ENCODE peak calls at places on chromosome 1, in four cellular contexts. G is neural progenitor cell, B is lower lobe of right lung, S is left lung. P is an unnamed sample.
A peak's percentile ranks its signal among the peaks of the same experiment; 100 is the strongest.

GRCh38 chr1:17610085-17610484 is 70.6 kb downstream of the ARHGEF10L start:
- DNase-seq in S (no peak), G (no peak), B (no peak), P (no peak)

GRCh38 chr1:79293611-79294010 is 287.1 kb upstream of the ADGRL4 start:
- DNase-seq in S (no peak), B (no peak), G (no peak), P (no peak)

GRCh38 chr1:89035080-89035479 is 12.4 kb upstream of the GBP3 start:
- DNase-seq in G (no peak), B (no peak), S (no peak), P (no peak)

GRCh38 chr1:11563560-11564069 is 84.7 kb downstream of the DISP3 start:
- DNase-seq in B (no peak), S (no peak), G (peak; percentile 82), P (no peak)

GRCh38 chr1:10514490-10515235 is 39.9 kb downstream of the PEX14 start:
- DNase-seq in G (peak; percentile 76), S (no peak), B (no peak), P (no peak)

GRCh38 chr1:14140800-14141526 is 441.0 kb downstream of the PRDM2 start:
- DNase-seq in B (peak; percentile 69), G (no peak), S (peak; percentile 38), P (no peak)

GRCh38 chr1:89728381-89728780 is 92.5 kb upstream of the LRRC8D start:
- DNase-seq in G (no peak), S (no peak), B (no peak), P (no peak)

GRCh38 chr1:11299225-11299574 is 26.2 kb downstream of the UBIAD1 start:
- DNase-seq in G (no peak), S (no peak), B (no peak), P (no peak)

GRCh38 chr1:161071886-161072371 is 2.2 kb upstream of the ARHGAP30 start:
- DNase-seq in B (peak; percentile 86), G (peak; percentile 80), S (peak; percentile 64), P (no peak)

GRCh38 chr1:174916846-174917245 is 82.9 kb upstream of the CACYBP start:
- DNase-seq in B (no peak), S (no peak), G (no peak), P (no peak)

GRCh38 chr1:225695578-225696332 is 42.8 kb upstream of the ENAH start:
- DNase-seq in B (no peak), S (no peak), G (no peak), P (no peak)
- H3K27ac ChIP-seq in B (peak overlapping the region; percentile 5), S (no peak overlapping the region), G (no peak overlapping the region), P (peak overlapping the region; percentile 28)

GRCh38 chr1:116020668-116021272 is 44.5 kb downstream of the SLC22A15 start:
- DNase-seq in G (peak; percentile 84), B (peak; percentile 59), S (no peak), P (no peak)

GRCh38 chr1:116018007-116018406 is 41.7 kb downstream of the SLC22A15 start:
- DNase-seq in B (no peak), G (no peak), S (no peak), P (no peak)

GRCh38 chr1:116024629-116025028 is 48.3 kb downstream of the SLC22A15 start:
- DNase-seq in G (no peak), B (no peak), S (no peak), P (no peak)

GRCh38 chr1:116015679-116016078 is 39.4 kb downstream of the SLC22A15 start:
- DNase-seq in G (no peak), S (no peak), B (no peak), P (no peak)

DNA sequence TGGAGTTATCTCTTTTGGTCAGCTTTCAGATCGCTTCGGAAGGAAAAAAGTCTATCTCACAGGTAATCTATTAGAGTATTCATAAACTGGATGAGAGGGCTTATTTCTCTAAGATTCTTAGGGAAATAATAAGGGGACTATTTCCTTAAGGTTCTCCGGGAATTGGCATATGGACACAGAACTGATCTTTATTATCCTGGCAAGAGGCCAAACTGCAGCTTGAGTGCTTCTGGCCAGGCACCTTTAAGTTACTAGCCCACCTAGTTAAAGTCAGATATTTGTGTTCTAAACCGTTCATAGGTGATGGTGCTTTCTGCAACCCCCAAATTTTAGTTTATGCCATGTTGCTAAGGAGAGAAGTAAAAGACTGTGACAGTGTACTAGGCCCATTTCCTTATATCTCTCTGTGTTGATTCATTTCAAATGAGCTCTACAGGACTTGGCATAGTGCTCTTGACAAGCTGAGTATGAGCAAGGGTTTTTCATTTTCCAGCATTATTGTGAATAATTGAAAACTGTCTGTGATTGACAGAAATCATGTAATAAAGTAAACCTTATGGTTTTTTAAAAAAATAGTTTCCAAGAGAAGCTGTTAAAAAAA is 43.4 kb downstream of the SLC22A15 start:
- DNase-seq in B (no peak), S (no peak), G (no peak), P (no peak)
- H3K4me1 ChIP-seq in B (no peaks in the 10 kb centered on the region), S (peaks cover 3% of the 10 kb centered on the region), G (no peaks in the 10 kb centered on the region), P (no peaks in the 10 kb centered on the region)

GRCh38 chr1:44208216-44208615 is 5.1 kb upstream of the DMAP1 start:
- DNase-seq in G (no peak), B (no peak), S (no peak), P (no peak)
- H3K27ac ChIP-seq in G (no peak overlapping the region), B (no peak overlapping the region), S (no peak overlapping the region), P (no peak overlapping the region)

DNA sequence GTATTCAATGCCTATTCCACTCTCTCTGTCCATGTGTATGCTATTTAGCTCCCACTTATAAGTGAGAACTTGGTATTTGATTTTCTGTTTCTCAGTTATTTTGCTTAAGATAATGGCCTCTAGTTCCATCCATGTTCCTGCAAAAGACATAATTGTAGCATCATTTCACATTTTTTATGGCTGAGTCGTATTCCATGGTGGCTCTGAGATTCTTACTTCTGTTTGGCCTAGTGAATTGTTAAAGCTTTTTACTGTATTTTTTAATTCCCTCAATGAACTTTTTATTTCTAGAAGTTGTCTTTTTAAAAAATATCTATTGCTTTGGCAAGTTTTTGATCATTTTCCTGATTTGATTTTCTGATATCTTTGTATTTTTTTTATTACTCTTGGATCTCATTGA is 635.6 kb downstream of the PLA2G4A start:
- DNase-seq in S (no peak), G (no peak), B (no peak), P (no peak)
- H3K4me1 ChIP-seq in S (no peaks in the 10 kb centered on the region), G (peaks cover 4% of the 10 kb centered on the region), B (no peaks in the 10 kb centered on the region), P (no peaks in the 10 kb centered on the region)

GRCh38 chr1:231118704-231119453 is 43.0 kb upstream of the TRIM67 start:
- DNase-seq in B (no peak), S (no peak), G (no peak), P (no peak)

GRCh38 chr1:231121533-231121932 is 40.3 kb upstream of the TRIM67 start:
- DNase-seq in B (no peak), S (no peak), G (no peak), P (no peak)

GRCh38 chr1:231124746-231125145 is 37.1 kb upstream of the TRIM67 start:
- DNase-seq in G (peak; percentile 57), S (no peak), B (no peak), P (no peak)

GRCh38 chr1:231126181-231126580 is 35.7 kb upstream of the TRIM67 start:
- DNase-seq in G (no peak), B (no peak), S (no peak), P (no peak)

GRCh38 chr1:231122143-231122542 is 39.7 kb upstream of the TRIM67 start:
- DNase-seq in B (no peak), G (no peak), S (no peak), P (no peak)
- H3K27ac ChIP-seq in B (no peak overlapping the region), G (no peak overlapping the region), S (no peak overlapping the region), P (no peak overlapping the region)

DNA sequence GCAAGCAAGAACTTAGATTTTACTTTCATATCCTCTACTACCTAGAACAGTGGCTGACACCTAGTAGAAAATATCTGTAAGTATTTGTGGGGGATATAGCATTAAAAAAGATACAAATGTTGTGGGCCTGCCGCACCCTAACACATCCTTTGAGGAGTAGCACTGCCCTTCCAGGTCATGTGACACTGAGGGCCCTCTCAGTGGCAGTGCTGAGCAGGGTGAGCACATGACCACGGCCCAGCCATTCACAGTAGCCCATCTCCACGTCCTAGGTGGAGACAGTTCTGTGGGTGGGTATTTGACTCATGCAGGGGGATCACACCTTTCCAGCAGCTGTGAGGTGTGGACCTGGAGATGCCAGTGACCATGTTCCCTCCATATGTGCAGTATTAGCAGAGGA is 108.9 kb downstream of the OMA1 start:
- DNase-seq in G (no peak), B (no peak), S (no peak), P (no peak)
- H3K4me1 ChIP-seq in G (peaks cover 16% of the 10 kb centered on the region), B (no peaks in the 10 kb centered on the region), S (no peaks in the 10 kb centered on the region), P (no peaks in the 10 kb centered on the region)

DNA sequence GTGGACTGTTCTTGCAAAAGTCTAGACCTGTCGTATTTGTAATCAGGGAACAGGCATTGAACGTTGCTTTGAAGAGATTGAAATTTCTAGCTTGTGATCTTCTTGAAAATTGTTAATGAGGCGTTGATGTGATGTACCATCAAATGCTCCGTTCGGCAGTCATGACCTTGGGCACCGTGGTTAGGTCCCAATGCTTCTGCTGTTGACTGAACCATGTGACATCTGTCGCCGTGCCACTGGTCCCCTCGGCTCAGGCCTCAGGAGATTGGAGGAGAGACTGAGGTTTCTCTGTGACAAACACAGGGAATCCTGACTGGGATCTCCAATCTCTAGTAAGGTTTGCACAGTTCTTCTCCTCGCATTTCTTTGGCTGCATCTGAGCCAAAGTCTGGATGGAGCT is 18.1 kb upstream of the KCNAB2 start:
- DNase-seq in B (no peak), S (no peak), G (no peak), P (no peak)
- H3K27ac ChIP-seq in B (peak overlapping the region; percentile 66), S (peak overlapping the region; percentile 94), G (no peak overlapping the region), P (peak overlapping the region; percentile 49)

GRCh38 chr1:201753492-201753891 is 75.5 kb upstream of the IPO9 start:
- DNase-seq in B (no peak), G (no peak), S (no peak), P (no peak)

GRCh38 chr1:201751872-201752271 is 77.1 kb upstream of the IPO9 start:
- DNase-seq in S (no peak), G (peak; percentile 93), B (no peak), P (no peak)

GRCh38 chr1:201750934-201751333 is 78.0 kb upstream of the IPO9 start:
- DNase-seq in S (no peak), G (no peak), B (no peak), P (no peak)

GRCh38 chr1:201754353-201754752 is 74.6 kb upstream of the IPO9 start:
- DNase-seq in B (no peak), S (no peak), G (no peak), P (no peak)

DNA sequence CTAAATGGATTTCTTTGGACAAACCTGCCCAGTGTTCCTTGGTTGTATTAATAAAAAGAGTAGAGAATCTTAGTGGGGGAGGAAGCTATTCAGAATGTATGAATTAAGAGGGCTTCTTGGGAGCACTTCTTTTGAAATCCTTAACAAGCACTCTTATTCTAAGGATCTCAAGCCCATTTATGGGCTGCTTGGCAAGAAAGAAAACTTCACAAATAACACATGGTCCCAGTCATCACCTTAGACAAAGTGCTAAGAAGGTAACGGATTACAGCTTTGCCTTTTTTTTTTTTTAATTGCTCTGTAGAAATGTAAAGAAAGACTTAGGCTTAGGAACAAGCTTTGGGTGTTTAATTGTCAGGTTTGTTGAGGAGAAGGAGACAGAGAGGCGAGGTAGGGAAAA is 76.6 kb upstream of the IPO9 start:
- DNase-seq in G (no peak), B (no peak), S (no peak), P (no peak)
- H3K4me1 ChIP-seq in G (peaks cover 92% of the 10 kb centered on the region), B (peaks cover 57% of the 10 kb centered on the region), S (peaks cover 21% of the 10 kb centered on the region), P (no peaks in the 10 kb centered on the region)

GRCh38 chr1:39105841-39106765 is 80.0 kb downstream of the NDUFS5 start:
- DNase-seq in S (peak; percentile 56), B (peak; percentile 65), G (peak; percentile 61), P (no peak)
- H3K27ac ChIP-seq in S (peak overlapping the region; percentile 90), B (peak overlapping the region; percentile 94), G (peak overlapping the region; percentile 97), P (peak overlapping the region; percentile 97)